ENCODE peak calls at places on chromosomes 12 and 14, in eight cellular contexts. One of them, this sample, is unnamed.

GRCh38 chr14:73266317-73266716 is 29.0 kb downstream of the PAPLN start:
- DNase-seq in epithelial cell of esophagus: no peak
- DNase-seq in stimulated activated CD8-positive, alpha-beta memory T cell treated with anti-CD3 and anti-CD28 coated beads, Interleukin-4, amount 100 ng/mL, for 48 hours: no peak
- DNase-seq in fibroblast of gingiva: no peak
- DNase-seq in NCI-H1436: no peak
- DNase-seq in hepatocyte: no peak
- DNase-seq in RWPE2: no peak
- DNase-seq in H7: peak; percentile 26
- DNase-seq in this sample: no peak

GRCh38 chr14:100341301-100342031 is 18.3 kb downstream of the SLC25A47 start:
- DNase-seq in epithelial cell of esophagus: peak; percentile 85
- DNase-seq in stimulated activated CD8-positive, alpha-beta memory T cell treated with anti-CD3 and anti-CD28 coated beads, Interleukin-4, amount 100 ng/mL, for 48 hours: peak; percentile 38
- DNase-seq in fibroblast of gingiva: peak; percentile 77
- DNase-seq in NCI-H1436: no peak
- DNase-seq in hepatocyte: peak; percentile 62
- DNase-seq in RWPE2: no peak
- DNase-seq in H7: peak; percentile 64
- DNase-seq in this sample: no peak

GRCh38 chr14:24818054-24818822 is 184.2 kb upstream of the GZMB start:
- DNase-seq in epithelial cell of esophagus: no peak
- DNase-seq in stimulated activated CD8-positive, alpha-beta memory T cell treated with anti-CD3 and anti-CD28 coated beads, Interleukin-4, amount 100 ng/mL, for 48 hours: no peak
- DNase-seq in fibroblast of gingiva: no peak
- DNase-seq in NCI-H1436: no peak
- DNase-seq in hepatocyte: peak; percentile 75
- DNase-seq in RWPE2: no peak
- DNase-seq in H7: no peak
- DNase-seq in this sample: no peak

GRCh38 chr12:46555379-46555778 is 182.8 kb upstream of the SLC38A2 start:
- DNase-seq in epithelial cell of esophagus: peak; percentile 83
- DNase-seq in stimulated activated CD8-positive, alpha-beta memory T cell treated with anti-CD3 and anti-CD28 coated beads, Interleukin-4, amount 100 ng/mL, for 48 hours: no peak
- DNase-seq in fibroblast of gingiva: peak; percentile 86
- DNase-seq in NCI-H1436: no peak
- DNase-seq in hepatocyte: no peak
- DNase-seq in RWPE2: no peak
- DNase-seq in H7: no peak
- DNase-seq in this sample: no peak

GRCh38 chr12:120835657-120836056 is 68.5 kb downstream of the SPPL3 start:
- DNase-seq in epithelial cell of esophagus: peak; percentile 16
- DNase-seq in stimulated activated CD8-positive, alpha-beta memory T cell treated with anti-CD3 and anti-CD28 coated beads, Interleukin-4, amount 100 ng/mL, for 48 hours: no peak
- DNase-seq in fibroblast of gingiva: peak; percentile 47
- DNase-seq in NCI-H1436: no peak
- DNase-seq in hepatocyte: no peak
- DNase-seq in RWPE2: no peak
- DNase-seq in H7: no peak
- DNase-seq in this sample: no peak

GRCh38 chr14:21999400-21999799 is 325.8 kb upstream of the OR4E1 start:
- DNase-seq in epithelial cell of esophagus: peak; percentile 37
- DNase-seq in stimulated activated CD8-positive, alpha-beta memory T cell treated with anti-CD3 and anti-CD28 coated beads, Interleukin-4, amount 100 ng/mL, for 48 hours: no peak
- DNase-seq in fibroblast of gingiva: no peak
- DNase-seq in NCI-H1436: no peak
- DNase-seq in hepatocyte: no peak
- DNase-seq in RWPE2: no peak
- DNase-seq in H7: no peak
- DNase-seq in this sample: no peak

GRCh38 chr14:71119075-71119474 is 211.8 kb downstream of the PCNX1 start:
- DNase-seq in epithelial cell of esophagus: peak; percentile 93
- DNase-seq in stimulated activated CD8-positive, alpha-beta memory T cell treated with anti-CD3 and anti-CD28 coated beads, Interleukin-4, amount 100 ng/mL, for 48 hours: no peak
- DNase-seq in fibroblast of gingiva: no peak
- DNase-seq in NCI-H1436: no peak
- DNase-seq in hepatocyte: no peak
- DNase-seq in RWPE2: no peak
- DNase-seq in H7: no peak
- DNase-seq in this sample: no peak

GRCh38 chr12:18907154-18907553 is 169.2 kb downstream of the CAPZA3 start:
- DNase-seq in epithelial cell of esophagus: no peak
- DNase-seq in stimulated activated CD8-positive, alpha-beta memory T cell treated with anti-CD3 and anti-CD28 coated beads, Interleukin-4, amount 100 ng/mL, for 48 hours: no peak
- DNase-seq in fibroblast of gingiva: no peak
- DNase-seq in NCI-H1436: no peak
- DNase-seq in hepatocyte: no peak
- DNase-seq in RWPE2: no peak
- DNase-seq in H7: no peak
- DNase-seq in this sample: no peak

GRCh38 chr14:90726656-90727055 is 89.6 kb downstream of the TTC7B start:
- DNase-seq in epithelial cell of esophagus: peak; percentile 81
- DNase-seq in stimulated activated CD8-positive, alpha-beta memory T cell treated with anti-CD3 and anti-CD28 coated beads, Interleukin-4, amount 100 ng/mL, for 48 hours: no peak
- DNase-seq in fibroblast of gingiva: peak; percentile 63
- DNase-seq in NCI-H1436: no peak
- DNase-seq in hepatocyte: peak; percentile 74
- DNase-seq in RWPE2: no peak
- DNase-seq in H7: peak; percentile 33
- DNase-seq in this sample: no peak

GRCh38 chr12:47610847-47611246 is 95.0 kb downstream of the RPAP3 start:
- DNase-seq in epithelial cell of esophagus: no peak
- DNase-seq in stimulated activated CD8-positive, alpha-beta memory T cell treated with anti-CD3 and anti-CD28 coated beads, Interleukin-4, amount 100 ng/mL, for 48 hours: no peak
- DNase-seq in fibroblast of gingiva: no peak
- DNase-seq in NCI-H1436: no peak
- DNase-seq in hepatocyte: no peak
- DNase-seq in RWPE2: no peak
- DNase-seq in H7: no peak
- DNase-seq in this sample: no peak